ENCODE peak calls at places on chromosome 14, in four cellular contexts. One of them, this sample, is unnamed.

GRCh38 chr14:37641117-37641516 is 45.7 kb downstream of the TTC6 start:
- DNase-seq in sigmoid colon: no peak
- DNase-seq in AG10803: no peak
- DNase-seq in fibroblast of villous mesenchyme: peak; percentile 20
- DNase-seq in this sample: no peak

GRCh38 chr14:32217301-32217700 is 14.2 kb upstream of the RNU6-8 start:
- DNase-seq in sigmoid colon: no peak
- DNase-seq in AG10803: no peak
- DNase-seq in fibroblast of villous mesenchyme: no peak
- DNase-seq in this sample: no peak

GRCh38 chr14:50062438-50063039 is 53.8 kb downstream of the VCPKMT start:
- DNase-seq in sigmoid colon: no peak
- DNase-seq in AG10803: peak; percentile 67
- DNase-seq in fibroblast of villous mesenchyme: peak; percentile 82
- DNase-seq in this sample: peak; percentile 42

GRCh38 chr14:56213288-56213687 is 95.1 kb downstream of the PELI2 start:
- DNase-seq in sigmoid colon: no peak
- DNase-seq in AG10803: no peak
- DNase-seq in fibroblast of villous mesenchyme: no peak
- DNase-seq in this sample: no peak

GRCh38 chr14:87934185-87934584 is 58.8 kb downstream of the GALC start:
- DNase-seq in sigmoid colon: no peak
- DNase-seq in AG10803: no peak
- DNase-seq in fibroblast of villous mesenchyme: no peak
- DNase-seq in this sample: no peak

GRCh38 chr14:26017270-26017669 is 580.6 kb downstream of the NOVA1 start:
- DNase-seq in sigmoid colon: no peak
- DNase-seq in AG10803: no peak
- DNase-seq in fibroblast of villous mesenchyme: no peak
- DNase-seq in this sample: no peak

GRCh38 chr14:25833341-25834121 is 764.3 kb downstream of the NOVA1 start:
- DNase-seq in sigmoid colon: no peak
- DNase-seq in AG10803: no peak
- DNase-seq in fibroblast of villous mesenchyme: peak; percentile 13
- DNase-seq in this sample: peak; percentile 11

GRCh38 chr14:71833476-71833875 is 98.8 kb upstream of the RGS6 start:
- DNase-seq in sigmoid colon: no peak
- DNase-seq in AG10803: no peak
- DNase-seq in fibroblast of villous mesenchyme: no peak
- DNase-seq in this sample: no peak

GRCh38 chr14:61472801-61473376 is 151.5 kb downstream of the PRKCH start:
- DNase-seq in sigmoid colon: no peak
- DNase-seq in AG10803: no peak
- DNase-seq in fibroblast of villous mesenchyme: peak; percentile 69
- DNase-seq in this sample: no peak

GRCh38 chr14:64823305-64823985 is 56.3 kb downstream of the SPTB start:
- DNase-seq in sigmoid colon: peak; percentile 86
- DNase-seq in AG10803: peak; percentile 70
- DNase-seq in fibroblast of villous mesenchyme: peak; percentile 70
- DNase-seq in this sample: no peak

GRCh38 chr14:103445783-103446182 is 60.6 kb downstream of the MARK3 start:
- DNase-seq in sigmoid colon: no peak
- DNase-seq in AG10803: no peak
- DNase-seq in fibroblast of villous mesenchyme: peak; percentile 19
- DNase-seq in this sample: no peak

GRCh38 chr14:99261916-99262787 is 9.8 kb downstream of the BCL11B start:
- DNase-seq in sigmoid colon: no peak
- DNase-seq in AG10803: no peak
- DNase-seq in fibroblast of villous mesenchyme: no peak
- DNase-seq in this sample: no peak

GRCh38 chr14:102777711-102778615 is 714 bp downstream of the TRAF3 start:
- DNase-seq in sigmoid colon: no peak
- DNase-seq in AG10803: peak; percentile 35
- DNase-seq in fibroblast of villous mesenchyme: peak; percentile 55
- DNase-seq in this sample: no peak

GRCh38 chr14:71538288-71538687 is 393.9 kb upstream of the RGS6 start:
- DNase-seq in sigmoid colon: no peak
- DNase-seq in AG10803: no peak
- DNase-seq in fibroblast of villous mesenchyme: no peak
- DNase-seq in this sample: no peak

GRCh38 chr14:35305633-35306032 is 13.5 kb downstream of the PSMA6 start:
- DNase-seq in sigmoid colon: no peak
- DNase-seq in AG10803: no peak
- DNase-seq in fibroblast of villous mesenchyme: no peak
- DNase-seq in this sample: no peak

GRCh38 chr14:59254146-59254910 is 65.9 kb downstream of the DAAM1 start:
- DNase-seq in sigmoid colon: peak; percentile 90
- DNase-seq in AG10803: peak; percentile 98
- DNase-seq in fibroblast of villous mesenchyme: peak; percentile 98
- DNase-seq in this sample: peak; percentile 97

GRCh38 chr14:32941668-32942065 is 3.0 kb downstream of the NPAS3 start:
- DNase-seq in sigmoid colon: no peak
- DNase-seq in AG10803: no peak
- DNase-seq in fibroblast of villous mesenchyme: no peak
- DNase-seq in this sample: no peak

GRCh38 chr14:100428727-100429126 is 105.6 kb downstream of the SLC25A47 start:
- DNase-seq in sigmoid colon: no peak
- DNase-seq in AG10803: peak; percentile 35
- DNase-seq in fibroblast of villous mesenchyme: peak; percentile 28
- DNase-seq in this sample: peak; percentile 56

GRCh38 chr14:57085801-57086200 is 182.9 kb downstream of the EXOC5 start:
- DNase-seq in sigmoid colon: no peak
- DNase-seq in AG10803: no peak
- DNase-seq in fibroblast of villous mesenchyme: no peak
- DNase-seq in this sample: no peak

GRCh38 chr14:103547941-103548462 is 14.5 kb downstream of the BAG5 start:
- DNase-seq in sigmoid colon: no peak
- DNase-seq in AG10803: no peak
- DNase-seq in fibroblast of villous mesenchyme: no peak
- DNase-seq in this sample: no peak

GRCh38 chr14:75069811-75070145 is 337 bp downstream of the ZC2HC1C start:
- DNase-seq in sigmoid colon: no peak
- DNase-seq in AG10803: no peak
- DNase-seq in fibroblast of villous mesenchyme: no peak
- DNase-seq in this sample: no peak

DNA sequence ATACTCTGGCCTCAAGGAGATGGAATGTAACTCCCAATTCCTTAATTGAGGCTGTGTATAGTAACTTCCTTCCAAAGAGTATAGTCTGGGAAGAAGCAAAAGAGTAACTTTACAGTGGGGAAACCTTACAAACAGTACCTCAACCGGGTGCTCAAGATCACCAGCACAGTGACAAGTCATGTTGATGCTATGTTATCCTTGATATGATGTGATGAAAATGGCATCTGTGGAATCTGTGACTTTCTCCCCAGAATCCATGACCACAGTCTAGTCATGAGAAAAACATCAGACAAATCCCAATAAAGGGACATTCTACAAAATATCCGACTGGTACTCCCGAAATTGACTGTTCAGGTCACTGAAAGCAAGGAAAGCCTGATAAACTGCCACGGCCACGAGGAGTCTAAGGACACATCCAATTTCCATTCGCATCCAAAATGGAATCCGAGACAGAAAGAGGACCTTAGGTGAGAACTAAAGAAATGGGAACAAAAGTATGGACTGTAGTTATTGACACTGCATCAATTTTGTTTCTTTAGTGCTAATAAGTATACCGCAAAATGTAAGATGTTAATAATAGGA is 97.3 kb upstream of the FRMD6 start:
- DNase-seq in sigmoid colon: no peak
- DNase-seq in AG10803: peak; percentile 97
- DNase-seq in fibroblast of villous mesenchyme: peak; percentile 53
- DNase-seq in this sample: peak; percentile 63
- H3K4me3 ChIP-seq in sigmoid colon: no peak overlapping the region
- H3K4me3 ChIP-seq in AG10803: peak overlapping the region; percentile 18
- H3K4me3 ChIP-seq in fibroblast of villous mesenchyme: no peak overlapping the region
- H3K4me3 ChIP-seq in this sample: no peak overlapping the region

GRCh38 chr14:52987042-52987441 is 36.2 kb upstream of the FERMT2 start:
- DNase-seq in sigmoid colon: no peak
- DNase-seq in AG10803: no peak
- DNase-seq in fibroblast of villous mesenchyme: no peak
- DNase-seq in this sample: no peak

GRCh38 chr14:52992236-52992635 is 41.4 kb upstream of the FERMT2 start:
- DNase-seq in sigmoid colon: no peak
- DNase-seq in AG10803: no peak
- DNase-seq in fibroblast of villous mesenchyme: peak; percentile 62
- DNase-seq in this sample: no peak

GRCh38 chr14:52987514-52987913 is 36.7 kb upstream of the FERMT2 start:
- DNase-seq in sigmoid colon: no peak
- DNase-seq in AG10803: no peak
- DNase-seq in fibroblast of villous mesenchyme: no peak
- DNase-seq in this sample: no peak

DNA sequence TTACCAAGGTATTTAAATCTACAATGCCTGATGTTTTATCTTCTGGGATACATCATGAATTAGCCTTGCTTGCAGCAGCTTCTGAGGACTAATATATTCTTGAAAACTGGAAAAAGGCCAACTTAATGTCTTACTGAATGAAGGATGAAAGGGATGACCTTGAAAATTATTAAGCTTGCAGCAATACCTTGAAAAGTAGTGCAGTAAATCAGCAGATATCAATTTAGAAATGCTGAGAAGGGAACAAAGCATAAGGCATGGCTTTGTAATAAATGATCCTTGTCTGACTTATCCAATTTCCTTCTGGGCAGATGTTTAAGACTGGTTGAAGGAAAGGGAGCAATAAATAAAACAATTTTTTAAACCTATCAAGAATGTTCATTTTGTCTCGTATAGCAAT is 37.3 kb upstream of the FERMT2 start:
- DNase-seq in sigmoid colon: no peak
- DNase-seq in AG10803: no peak
- DNase-seq in fibroblast of villous mesenchyme: no peak
- DNase-seq in this sample: no peak
- H3K4me3 ChIP-seq in sigmoid colon: no peak overlapping the region
- H3K4me3 ChIP-seq in AG10803: no peak overlapping the region
- H3K4me3 ChIP-seq in fibroblast of villous mesenchyme: no peak overlapping the region
- H3K4me3 ChIP-seq in this sample: no peak overlapping the region

GRCh38 chr14:68451676-68452387 is 341.0 kb downstream of the ZFP36L1 start:
- DNase-seq in sigmoid colon: peak; percentile 74
- DNase-seq in AG10803: peak; percentile 97
- DNase-seq in fibroblast of villous mesenchyme: peak; percentile 49
- DNase-seq in this sample: peak; percentile 98

GRCh38 chr14:68447581-68448281 is 345.1 kb downstream of the ZFP36L1 start:
- DNase-seq in sigmoid colon: no peak
- DNase-seq in AG10803: no peak
- DNase-seq in fibroblast of villous mesenchyme: no peak
- DNase-seq in this sample: no peak

GRCh38 chr14:68448379-68448778 is 344.5 kb downstream of the ZFP36L1 start:
- DNase-seq in sigmoid colon: peak; percentile 71
- DNase-seq in AG10803: no peak
- DNase-seq in fibroblast of villous mesenchyme: no peak
- DNase-seq in this sample: no peak

GRCh38 chr14:68449565-68450295 is 343.1 kb downstream of the ZFP36L1 start:
- DNase-seq in sigmoid colon: no peak
- DNase-seq in AG10803: no peak
- DNase-seq in fibroblast of villous mesenchyme: peak; percentile 65
- DNase-seq in this sample: no peak

GRCh38 chr14:68450391-68451120 is 342.3 kb downstream of the ZFP36L1 start:
- DNase-seq in sigmoid colon: no peak
- DNase-seq in AG10803: peak; percentile 48
- DNase-seq in fibroblast of villous mesenchyme: no peak
- DNase-seq in this sample: no peak
- H3K4me3 ChIP-seq in sigmoid colon: no peak overlapping the region
- H3K4me3 ChIP-seq in AG10803: no peak overlapping the region
- H3K4me3 ChIP-seq in fibroblast of villous mesenchyme: no peak overlapping the region
- H3K4me3 ChIP-seq in this sample: no peak overlapping the region

DNA sequence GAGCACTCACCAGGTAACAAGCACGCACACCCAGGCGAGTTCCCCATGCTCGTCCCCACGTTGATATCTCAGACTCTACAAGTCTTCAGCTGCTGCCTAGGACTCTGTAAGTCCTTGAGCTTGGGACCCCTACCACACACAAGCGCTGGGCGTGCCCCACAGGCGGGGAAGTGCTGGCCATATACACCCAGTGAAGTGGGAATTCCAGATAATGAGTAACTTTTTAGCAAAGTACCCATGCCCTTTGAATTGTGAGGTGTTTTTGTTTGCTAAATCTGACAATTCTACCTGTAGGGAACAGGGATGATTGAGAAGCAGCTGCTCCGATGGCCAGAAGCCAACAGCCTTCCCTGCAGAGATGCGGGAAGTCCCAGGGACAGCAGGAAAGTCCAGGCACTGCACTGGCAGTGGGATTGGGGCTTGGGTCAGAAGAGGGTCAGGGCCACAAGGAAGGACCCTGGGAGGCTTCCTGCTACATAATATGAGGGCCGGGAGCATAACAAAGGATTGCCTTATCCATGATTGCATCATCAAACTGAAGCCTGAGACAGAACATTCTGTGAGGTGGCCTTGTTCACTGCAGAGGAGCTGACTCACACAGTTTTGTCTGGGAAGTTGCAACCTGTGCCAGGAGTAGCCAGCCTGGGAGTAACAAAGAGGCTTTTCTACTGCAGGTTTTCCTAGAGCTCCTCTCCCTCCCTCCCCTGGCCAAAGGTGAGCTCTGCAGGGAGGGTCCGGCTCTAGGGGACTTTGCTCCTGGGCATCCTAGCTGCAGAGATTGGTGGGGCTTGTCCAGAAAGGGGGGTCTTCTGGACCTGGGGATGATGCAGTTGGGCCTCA is 13.2 kb upstream of the SERPINA3 start:
- DNase-seq in sigmoid colon: peak; percentile 93
- DNase-seq in AG10803: peak; percentile 95
- DNase-seq in fibroblast of villous mesenchyme: peak; percentile 88
- DNase-seq in this sample: peak; percentile 98
- H3K4me3 ChIP-seq in sigmoid colon: no peak overlapping the region
- H3K4me3 ChIP-seq in AG10803: no peak overlapping the region
- H3K4me3 ChIP-seq in fibroblast of villous mesenchyme: no peak overlapping the region
- H3K4me3 ChIP-seq in this sample: no peak overlapping the region

GRCh38 chr14:52355016-52355430 is 40.9 kb downstream of the PTGER2 start:
- DNase-seq in sigmoid colon: no peak
- DNase-seq in AG10803: peak; percentile 96
- DNase-seq in fibroblast of villous mesenchyme: peak; percentile 96
- DNase-seq in this sample: peak; percentile 91
- H3K4me3 ChIP-seq in sigmoid colon: no peak overlapping the region
- H3K4me3 ChIP-seq in AG10803: no peak overlapping the region
- H3K4me3 ChIP-seq in fibroblast of villous mesenchyme: no peak overlapping the region
- H3K4me3 ChIP-seq in this sample: no peak overlapping the region

DNA sequence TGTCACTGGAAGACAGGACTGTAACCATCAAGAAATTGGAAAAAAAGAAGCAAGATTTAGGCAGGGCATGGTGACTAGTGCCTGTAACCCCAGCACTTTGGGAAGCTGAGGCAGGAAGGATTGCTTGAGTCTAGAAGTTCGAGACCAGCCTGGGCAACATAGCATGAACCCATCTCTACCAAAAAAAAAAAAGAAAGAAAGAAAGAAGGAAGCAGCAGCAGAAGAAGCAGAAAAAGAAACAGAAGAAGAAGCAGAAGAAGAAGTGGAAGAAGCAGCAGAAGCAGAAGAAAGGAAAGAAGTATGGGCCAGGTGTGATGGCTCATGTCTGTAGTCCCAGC is 30.5 kb upstream of the LGALS3 start:
- DNase-seq in sigmoid colon: no peak
- DNase-seq in AG10803: no peak
- DNase-seq in fibroblast of villous mesenchyme: no peak
- DNase-seq in this sample: no peak
- H3K4me3 ChIP-seq in sigmoid colon: no peak overlapping the region
- H3K4me3 ChIP-seq in AG10803: no peak overlapping the region
- H3K4me3 ChIP-seq in fibroblast of villous mesenchyme: no peak overlapping the region
- H3K4me3 ChIP-seq in this sample: no peak overlapping the region

GRCh38 chr14:24092960-24093900 is 881 bp upstream of the PCK2 start:
- DNase-seq in sigmoid colon: peak; percentile 21
- DNase-seq in AG10803: no peak
- DNase-seq in fibroblast of villous mesenchyme: no peak
- DNase-seq in this sample: no peak
- H3K4me3 ChIP-seq in sigmoid colon: peak overlapping the region; percentile 77
- H3K4me3 ChIP-seq in AG10803: peak overlapping the region; percentile 31
- H3K4me3 ChIP-seq in fibroblast of villous mesenchyme: peak overlapping the region; percentile 77
- H3K4me3 ChIP-seq in this sample: peak overlapping the region; percentile 65